ENCODE peak calls at places on chromosomes 16 and 17, in four cellular contexts. J, R, I and F are unnamed samples.

GRCh38 chr17:4802228-4802627 is at the start of gene C17orf114:
- DNase-seq in I (no peak), R (no peak), J (no peak), F (no peak)

GRCh38 chr16:2457267-2457666 is 2.6 kb upstream of the TEDC2 start:
- DNase-seq in I (no peak), J (no peak), R (no peak), F (no peak)

GRCh38 chr17:75271233-75271954 is 363 bp upstream of the MIF4GD start:
- DNase-seq in I (peak), J (peak), R (peak), F (peak)

GRCh38 chr17:42414782-42415409 is 8.2 kb downstream of the CAVIN1 start:
- DNase-seq in I (peak), J (peak), R (no peak), F (peak)

GRCh38 chr17:82215095-82215971 is 2.7 kb upstream of the CCDC57 start:
- DNase-seq in I (no peak), R (no peak), J (no peak), F (peak)

GRCh38 chr16:73949574-73950348 is 346.9 kb upstream of the PSMD7 start:
- DNase-seq in J (no peak), R (no peak), I (peak), F (no peak)

GRCh38 chr16:1102921-1103648 is 7.0 kb upstream of the C1QTNF8 start:
- DNase-seq in J (peak), R (peak), I (peak), F (peak)

GRCh38 chr16:84460406-84461028 is 43.9 kb downstream of the MEAK7 start:
- DNase-seq in J (no peak), R (no peak), I (no peak), F (no peak)

GRCh38 chr17:73719588-73720071 is 75.4 kb upstream of the SDK2 start:
- DNase-seq in I (no peak), J (no peak), R (peak), F (no peak)